ENCODE peak calls at places on chromosomes 11 and 22, in six cellular contexts. C is SK-MEL-5; K is memory B cell; X is HS-27A; G is CD8-positive, alpha-beta T cell; F is NCI-H2029 treated with DMSO at 0.1 percent for 48 hours. P is an unnamed sample.

GRCh38 chr11:91730620-91731019 is 494.0 kb upstream of the FAT3 start:
- DNase-seq in C (no peak), K (no peak), X (no peak), G (no peak), F (no peak), P (no peak)

GRCh38 chr11:69361048-69361447 is 67.1 kb downstream of the MYEOV start:
- DNase-seq in C (no peak), K (no peak), X (no peak), G (no peak), F (no peak), P (no peak)

GRCh38 chr11:112228706-112229105 is 2.5 kb downstream of the PTS start:
- DNase-seq in C (no peak), K (no peak), X (no peak), G (no peak), F (no peak), P (no peak)

GRCh38 chr11:117189191-117189940 is 9.8 kb upstream of the TAGLN start:
- DNase-seq in C (no peak), K (peak), X (no peak), G (no peak), F (no peak), P (no peak)

GRCh38 chr11:38562562-38562961 is 1964.5 kb upstream of the RAG2 start:
- DNase-seq in C (no peak), K (no peak), X (no peak), G (no peak), F (no peak), P (no peak)

GRCh38 chr22:41256254-41256897 is 15.6 kb upstream of the CHADL start:
- DNase-seq in C (peak), K (no peak), X (no peak), G (no peak), F (no peak), P (no peak)

GRCh38 chr11:110097459-110098012 is 4.3 kb downstream of the ZC3H12C start:
- DNase-seq in C (no peak), K (no peak), X (no peak), G (no peak), F (no peak), P (no peak)

GRCh38 chr11:11841121-11841604 is 609 bp upstream of the USP47 start:
- DNase-seq in C (peak), K (peak), X (no peak), G (no peak), F (peak), P (peak)

GRCh38 chr11:32630844-32631243 is 47.2 kb downstream of the EIF3M start:
- DNase-seq in C (no peak), K (no peak), X (no peak), G (no peak), F (no peak), P (no peak)

GRCh38 chr11:88683024-88683423 is 345.5 kb upstream of the CTSC start:
- DNase-seq in C (no peak), K (no peak), X (no peak), G (no peak), F (no peak), P (no peak)

GRCh38 chr11:66271816-66272215 is 3.4 kb downstream of the RAB1B start:
- DNase-seq in C (no peak), K (no peak), X (no peak), G (no peak), F (no peak), P (no peak)

P was measured in SHP77 treated with DMSO at 0.1 percent for 48 hours.